ENCODE peak calls at places on chromosomes 1 and 21, in four cellular contexts. D, V, L and U are unnamed samples.

GRCh38 chr1:9294910-9295636 is 2.4 kb downstream of the SPSB1 start:
- DNase-seq in L (no peak), V (peak; percentile 44), D (no peak), U (no peak)

GRCh38 chr1:172144445-172145060 is 275.9 kb upstream of the C1orf105 start:
- DNase-seq in D (no peak), L (peak; percentile 32), V (peak; percentile 84), U (no peak)

GRCh38 chr21:37159053-37159776 is 86.2 kb downstream of the TTC3 start:
- DNase-seq in V (no peak), L (no peak), D (no peak), U (no peak)

GRCh38 chr1:30728832-30729638 is 5.7 kb upstream of the MATN1 start:
- DNase-seq in L (no peak), D (no peak), V (no peak), U (no peak)

GRCh38 chr21:45374826-45375455 is 30.0 kb upstream of the COL18A1 start:
- DNase-seq in D (no peak), L (no peak), V (no peak), U (no peak)

GRCh38 chr1:39250460-39251240 is 46.2 kb downstream of the MACF1 start:
- DNase-seq in D (no peak), V (no peak), L (no peak), U (no peak)

GRCh38 chr1:203216274-203217138 is 13.0 kb downstream of the CHIT1 start:
- DNase-seq in D (peak; percentile 86), V (peak; percentile 58), L (peak; percentile 73), U (peak; percentile 86)

GRCh38 chr1:168121314-168122029 is 15.3 kb downstream of the GPR161 start:
- DNase-seq in V (peak; percentile 81), L (no peak), D (no peak), U (no peak)

GRCh38 chr21:45055861-45056260 is 18.5 kb upstream of the ADARB1 start:
- DNase-seq in D (no peak), V (no peak), L (no peak), U (peak; percentile 74)

GRCh38 chr1:2231667-2232254 is 3.6 kb downstream of the SKI start:
- DNase-seq in D (peak; percentile 79), L (peak; percentile 85), V (peak; percentile 79), U (peak; percentile 84)

GRCh38 chr21:20083925-20084324 is 914.3 kb upstream of the NCAM2 start:
- DNase-seq in L (no peak), D (no peak), V (no peak), U (no peak)

GRCh38 chr1:110170726-110171125 is 20.4 kb downstream of the SLC6A17 start:
- DNase-seq in V (no peak), D (no peak), L (no peak), U (no peak)

GRCh38 chr1:233005703-233006102 is 55.3 kb downstream of the NTPCR start:
- DNase-seq in V (no peak), L (no peak), D (no peak), U (peak; percentile 32)

GRCh38 chr1:24216254-24216653 is 29.2 kb upstream of the IFNLR1 start:
- DNase-seq in V (no peak), L (peak; percentile 45), D (no peak), U (peak; percentile 44)

GRCh38 chr1:19009126-19009881 is 52.8 kb upstream of the IFFO2 start:
- DNase-seq in L (no peak), D (peak; percentile 39), V (no peak), U (no peak)

GRCh38 chr1:85339671-85340399 is 63.4 kb upstream of the BCL10 start:
- DNase-seq in L (no peak), D (no peak), V (no peak), U (no peak)

GRCh38 chr1:31413405-31414005 is 492 bp downstream of the SERINC2 start:
- DNase-seq in D (peak; percentile 74), V (peak; percentile 78), L (peak; percentile 67), U (peak; percentile 93)

GRCh38 chr1:214664656-214665433 is 61.9 kb downstream of the CENPF start:
- DNase-seq in D (no peak), V (no peak), L (no peak), U (no peak)

GRCh38 chr1:12556368-12556930 is 61.6 kb downstream of the DHRS3 start:
- DNase-seq in D (no peak), V (peak; percentile 52), L (no peak), U (no peak)

GRCh38 chr21:14119038-14119437 is 91.7 kb downstream of the LIPI start:
- DNase-seq in V (no peak), D (no peak), L (no peak), U (no peak)

GRCh38 chr1:4118746-4119515 is 218.9 kb upstream of the C1orf174 start:
- DNase-seq in L (no peak), V (no peak), D (no peak), U (no peak)

GRCh38 chr1:167059729-167060107 is 30.5 kb downstream of the GPA33 start:
- DNase-seq in V (no peak), L (no peak), D (no peak), U (no peak)

GRCh38 chr1:25193151-25193742 is 39.1 kb downstream of the SYF2 start:
- DNase-seq in V (no peak), D (no peak), L (no peak), U (no peak)

GRCh38 chr1:18515120-18515667 is 34.5 kb downstream of the KLHDC7A start:
- DNase-seq in L (no peak), D (no peak), V (no peak), U (no peak)

GRCh38 chr1:2788506-2789163 is 12.9 kb downstream of the TTC34 start:
- DNase-seq in D (no peak), V (no peak), L (no peak), U (no peak)

GRCh38 chr1:29703596-29703995 is 467.3 kb downstream of the PTPRU start:
- DNase-seq in D (peak; percentile 61), V (no peak), L (peak; percentile 46), U (peak; percentile 68)

GRCh38 chr1:178122283-178122682 is 28.4 kb downstream of the RASAL2 start:
- DNase-seq in D (no peak), L (no peak), V (no peak), U (no peak)

GRCh38 chr1:235703516-235703915 is 53.9 kb upstream of the GNG4 start:
- DNase-seq in V (no peak), D (no peak), L (no peak), U (no peak)

GRCh38 chr1:231750818-231751623 is 124.4 kb downstream of the DISC1 start:
- DNase-seq in L (no peak), V (no peak), D (no peak), U (no peak)

GRCh38 chr1:43349594-43350306 is 9.0 kb upstream of the CDC20 start:
- DNase-seq in D (no peak), L (no peak), V (no peak), U (no peak)

GRCh38 chr1:108747128-108747827 is 804 bp downstream of the STXBP3 start:
- DNase-seq in V (peak; percentile 73), L (peak; percentile 68), D (peak; percentile 66), U (peak; percentile 82)

GRCh38 chr1:7679873-7680790 is 91.0 kb upstream of the VAMP3 start:
- DNase-seq in V (peak; percentile 65), L (peak; percentile 82), D (peak; percentile 63), U (peak; percentile 93)

GRCh38 chr1:19860418-19860817 is 21.8 kb upstream of the OTUD3 start:
- DNase-seq in V (no peak), L (no peak), D (no peak), U (no peak)

GRCh38 chr1:57927003-57927402 is 503.1 kb upstream of the DAB1 start:
- DNase-seq in L (no peak), D (no peak), V (no peak), U (no peak)

GRCh38 chr21:43789276-43790052 is at the start of gene RRP1:
- DNase-seq in V (peak; percentile 93), L (peak; percentile 97), D (peak; percentile 99), U (peak; percentile 98)